ENCODE peak calls at places on chromosomes 16 and 17, in five cellular contexts. One of them, this sample, is unnamed.

GRCh38 chr16:30063893-30064745 is 1.4 kb upstream of the ALDOA start:
- DNase-seq in psoas muscle: peak
- DNase-seq in AG09319: no peak
- DNase-seq in A673: peak
- DNase-seq in GM13976: peak
- DNase-seq in this sample: peak

GRCh38 chr16:25228372-25228771 is 11.6 kb downstream of the AQP8 start:
- DNase-seq in psoas muscle: no peak
- DNase-seq in AG09319: no peak
- DNase-seq in A673: no peak
- DNase-seq in GM13976: no peak
- DNase-seq in this sample: no peak

GRCh38 chr16:82882982-82883863 is 256.5 kb downstream of the CDH13 start:
- DNase-seq in psoas muscle: no peak
- DNase-seq in A673: no peak
- DNase-seq in AG09319: no peak
- DNase-seq in GM13976: peak
- DNase-seq in this sample: no peak

GRCh38 chr17:76246080-76247066 is 6.1 kb upstream of the RNF157 start:
- DNase-seq in GM13976: peak
- DNase-seq in psoas muscle: peak
- DNase-seq in A673: no peak
- DNase-seq in AG09319: no peak
- DNase-seq in this sample: peak

GRCh38 chr17:8643855-8644506 is 13.5 kb upstream of the MYH10 start:
- DNase-seq in AG09319: no peak
- DNase-seq in A673: no peak
- DNase-seq in GM13976: no peak
- DNase-seq in psoas muscle: no peak
- DNase-seq in this sample: no peak

GRCh38 chr16:8971416-8971815 is 7.7 kb upstream of the USP7 start:
- DNase-seq in psoas muscle: no peak
- DNase-seq in AG09319: no peak
- DNase-seq in A673: no peak
- DNase-seq in GM13976: no peak
- DNase-seq in this sample: no peak

GRCh38 chr17:32588982-32589381 is 102.2 kb downstream of the CDK5R1 start:
- DNase-seq in psoas muscle: no peak
- DNase-seq in AG09319: no peak
- DNase-seq in GM13976: no peak
- DNase-seq in A673: no peak
- DNase-seq in this sample: no peak

GRCh38 chr16:11913425-11914079 is 2.2 kb downstream of the GSPT1 start:
- DNase-seq in GM13976: no peak
- DNase-seq in psoas muscle: no peak
- DNase-seq in A673: no peak
- DNase-seq in AG09319: no peak
- DNase-seq in this sample: no peak

GRCh38 chr17:73165616-73166404 is 1.0 kb downstream of the SSTR2 start:
- DNase-seq in psoas muscle: no peak
- DNase-seq in GM13976: peak
- DNase-seq in AG09319: no peak
- DNase-seq in A673: no peak
- DNase-seq in this sample: peak

GRCh38 chr16:398551-399277 is 1.7 kb downstream of the NME4 start:
- DNase-seq in psoas muscle: no peak
- DNase-seq in GM13976: no peak
- DNase-seq in A673: no peak
- DNase-seq in AG09319: no peak
- DNase-seq in this sample: no peak

GRCh38 chr17:50173335-50173941 is 7.6 kb downstream of the SGCA start:
- DNase-seq in AG09319: no peak
- DNase-seq in psoas muscle: peak
- DNase-seq in GM13976: no peak
- DNase-seq in A673: no peak
- DNase-seq in this sample: no peak

GRCh38 chr17:35121315-35121714 is at the start of gene FNDC8:
- DNase-seq in AG09319: no peak
- DNase-seq in psoas muscle: no peak
- DNase-seq in GM13976: no peak
- DNase-seq in A673: no peak
- DNase-seq in this sample: no peak

GRCh38 chr17:70144260-70144846 is 25.0 kb upstream of the KCNJ2 start:
- DNase-seq in AG09319: no peak
- DNase-seq in psoas muscle: no peak
- DNase-seq in A673: peak
- DNase-seq in GM13976: no peak
- DNase-seq in this sample: no peak

GRCh38 chr16:48383877-48384304 is 1.3 kb downstream of the SIAH1 start:
- DNase-seq in GM13976: no peak
- DNase-seq in AG09319: no peak
- DNase-seq in A673: no peak
- DNase-seq in psoas muscle: no peak
- DNase-seq in this sample: peak

GRCh38 chr17:7221281-7222092 is 1.7 kb downstream of the ACADVL start:
- DNase-seq in psoas muscle: peak
- DNase-seq in GM13976: no peak
- DNase-seq in AG09319: no peak
- DNase-seq in A673: no peak
- DNase-seq in this sample: no peak

GRCh38 chr17:62780273-62780672 is 27.8 kb downstream of the MARCHF10 start:
- DNase-seq in AG09319: no peak
- DNase-seq in GM13976: no peak
- DNase-seq in psoas muscle: peak
- DNase-seq in A673: no peak
- DNase-seq in this sample: no peak

GRCh38 chr16:66001432-66001831 is 365.1 kb upstream of the CDH5 start:
- DNase-seq in psoas muscle: no peak
- DNase-seq in GM13976: no peak
- DNase-seq in AG09319: no peak
- DNase-seq in A673: no peak
- DNase-seq in this sample: no peak

GRCh38 chr16:51151951-51152663 is 1.0 kb upstream of the SALL1 start:
- DNase-seq in GM13976: no peak
- DNase-seq in psoas muscle: no peak
- DNase-seq in AG09319: peak
- DNase-seq in A673: peak
- DNase-seq in this sample: peak

GRCh38 chr17:49630113-49630900 is 47.6 kb downstream of the SPOP start:
- DNase-seq in GM13976: no peak
- DNase-seq in A673: no peak
- DNase-seq in psoas muscle: no peak
- DNase-seq in AG09319: no peak
- DNase-seq in this sample: no peak

GRCh38 chr17:76337413-76337777 is 16.3 kb downstream of the PRPSAP1 start:
- DNase-seq in A673: no peak
- DNase-seq in AG09319: no peak
- DNase-seq in psoas muscle: no peak
- DNase-seq in GM13976: no peak
- DNase-seq in this sample: no peak

GRCh38 chr16:2152695-2153506 is 2.7 kb upstream of the TRAF7 start:
- DNase-seq in psoas muscle: no peak
- DNase-seq in GM13976: no peak
- DNase-seq in A673: peak
- DNase-seq in AG09319: no peak
- DNase-seq in this sample: no peak
- TF ChIP-seq CTCF in psoas muscle: no peak
- TF ChIP-seq CTCF in GM13976: peak
- TF ChIP-seq CTCF in A673: no peak
- TF ChIP-seq CTCF in AG09319: no peak
- TF ChIP-seq CTCF in this sample: no peak

GRCh38 chr17:11031787-11032186 is 193.9 kb upstream of the PIRT start:
- DNase-seq in AG09319: no peak
- DNase-seq in A673: peak
- DNase-seq in GM13976: no peak
- DNase-seq in psoas muscle: no peak
- DNase-seq in this sample: peak
- TF ChIP-seq CTCF in AG09319: no peak
- TF ChIP-seq CTCF in A673: peak
- TF ChIP-seq CTCF in GM13976: no peak
- TF ChIP-seq CTCF in psoas muscle: no peak
- TF ChIP-seq CTCF in this sample: peak

DNA sequence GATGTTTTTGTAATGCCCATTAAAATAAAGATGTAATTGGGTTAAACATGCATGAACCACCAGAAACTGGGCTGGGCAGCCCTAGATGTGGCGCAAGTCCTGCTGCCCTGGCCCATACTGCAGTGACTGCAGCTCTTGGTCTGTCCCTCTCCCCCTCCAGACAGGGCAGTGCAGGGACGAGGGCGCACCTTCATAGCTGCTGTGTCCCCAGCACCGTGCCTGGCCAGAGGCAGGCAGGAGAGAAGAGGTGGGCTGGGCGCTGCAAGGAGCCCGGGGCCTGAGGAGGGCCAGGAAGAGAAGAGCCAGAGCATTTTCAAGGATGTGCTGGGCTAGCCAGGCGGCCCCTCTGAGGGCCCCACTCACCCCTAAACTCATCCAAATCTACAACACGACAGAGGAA is 197.8 kb downstream of the ZNF423 start:
- DNase-seq in AG09319: no peak
- DNase-seq in GM13976: no peak
- DNase-seq in psoas muscle: no peak
- DNase-seq in A673: no peak
- DNase-seq in this sample: no peak
- TF ChIP-seq CTCF in AG09319: no peak
- TF ChIP-seq CTCF in GM13976: no peak
- TF ChIP-seq CTCF in psoas muscle: no peak
- TF ChIP-seq CTCF in A673: no peak
- TF ChIP-seq CTCF in this sample: no peak

GRCh38 chr16:78675312-78675711 is 575.9 kb downstream of the WWOX start:
- DNase-seq in A673: no peak
- DNase-seq in GM13976: no peak
- DNase-seq in AG09319: no peak
- DNase-seq in psoas muscle: no peak
- DNase-seq in this sample: no peak
- TF ChIP-seq CTCF in A673: no peak
- TF ChIP-seq CTCF in GM13976: no peak
- TF ChIP-seq CTCF in AG09319: no peak
- TF ChIP-seq CTCF in psoas muscle: no peak
- TF ChIP-seq CTCF in this sample: no peak